ENCODE peak calls at places on chromosomes 2 and 18, in seven cellular contexts. V, T, L, Q, S, X and E are unnamed samples.

GRCh38 chr2:179824961-179825360 is 36.5 kb downstream of the ZNF385B start:
- DNase-seq in V (no peak), T (no peak), L (no peak), Q (no peak), S (no peak), X (no peak), E (no peak)

GRCh38 chr2:171688129-171688465 is 828 bp downstream of the DYNC1I2 start:
- DNase-seq in V (no peak), T (no peak), L (no peak), Q (no peak), S (peak), X (no peak), E (no peak)

GRCh38 chr2:40317756-40318155 is 134.1 kb downstream of the SLC8A1 start:
- DNase-seq in V (no peak), T (no peak), L (no peak), Q (no peak), S (no peak), X (no peak), E (no peak)

GRCh38 chr2:200258881-200259576 is 47.5 kb upstream of the SPATS2L start:
- DNase-seq in V (no peak), T (no peak), L (no peak), Q (no peak), S (no peak), X (no peak), E (no peak)

GRCh38 chr2:163859951-163860350 is 124.1 kb upstream of the FIGN start:
- DNase-seq in V (no peak), T (no peak), L (no peak), Q (no peak), S (no peak), X (peak), E (no peak)

GRCh38 chr2:120675460-120676130 is 60.1 kb upstream of the GLI2 start:
- DNase-seq in V (peak), T (no peak), L (no peak), Q (peak), S (peak), X (peak), E (peak)

GRCh38 chr2:73293534-73294171 is at the start of gene EGR4:
- DNase-seq in V (peak), T (peak), L (peak), Q (peak), S (peak), X (peak), E (peak)

GRCh38 chr18:6920099-6920955 is 190.8 kb downstream of the ARHGAP28 start:
- DNase-seq in V (peak), T (no peak), L (no peak), Q (peak), S (peak), X (peak), E (peak)

GRCh38 chr2:1625281-1626001 is 118.9 kb downstream of the PXDN start:
- DNase-seq in V (peak), T (no peak), L (peak), Q (no peak), S (no peak), X (no peak), E (no peak)

GRCh38 chr2:44799754-44800153 is 141.7 kb upstream of the SIX3 start:
- DNase-seq in V (no peak), T (no peak), L (no peak), Q (no peak), S (no peak), X (no peak), E (no peak)

GRCh38 chr18:42038936-42039335 is 83.9 kb downstream of the PIK3C3 start:
- DNase-seq in V (no peak), T (no peak), L (no peak), Q (no peak), S (no peak), X (no peak), E (no peak)

GRCh38 chr2:118657451-118657850 is 190.0 kb downstream of the EN1 start:
- DNase-seq in V (no peak), T (no peak), L (no peak), Q (no peak), S (no peak), X (no peak), E (no peak)

GRCh38 chr2:189709761-189710160 is 35.3 kb downstream of the ANKAR start:
- DNase-seq in V (peak), T (no peak), L (no peak), Q (no peak), S (no peak), X (no peak), E (no peak)

GRCh38 chr2:46065152-46065551 is 232.1 kb upstream of the EPAS1 start:
- DNase-seq in V (no peak), T (no peak), L (no peak), Q (no peak), S (no peak), X (no peak), E (no peak)

GRCh38 chr2:68857446-68857845 is 13.8 kb downstream of the BMP10 start:
- DNase-seq in V (no peak), T (no peak), L (no peak), Q (no peak), S (no peak), X (no peak), E (no peak)

GRCh38 chr2:24651643-24652003 is 141.6 kb downstream of the PTRHD1 start:
- DNase-seq in V (no peak), T (no peak), L (no peak), Q (no peak), S (no peak), X (no peak), E (no peak)

GRCh38 chr2:64919261-64919660 is 69.9 kb upstream of the SLC1A4 start:
- DNase-seq in V (no peak), T (no peak), L (no peak), Q (no peak), S (no peak), X (no peak), E (no peak)

GRCh38 chr2:61726456-61727209 is 127.2 kb downstream of the FAM161A start:
- DNase-seq in V (no peak), T (no peak), L (no peak), Q (no peak), S (no peak), X (no peak), E (no peak)

GRCh38 chr2:117726747-117727146 is 87.7 kb upstream of the DDX18 start:
- DNase-seq in V (no peak), T (no peak), L (no peak), Q (no peak), S (no peak), X (no peak), E (no peak)

GRCh38 chr2:180656455-180656847 is 324.0 kb upstream of the UBE2E3 start:
- DNase-seq in V (no peak), T (no peak), L (no peak), Q (no peak), S (no peak), X (peak), E (no peak)

GRCh38 chr18:37341473-37342086 is 224.0 kb downstream of the CELF4 start:
- DNase-seq in V (no peak), T (no peak), L (no peak), Q (no peak), S (no peak), X (no peak), E (no peak)

GRCh38 chr2:127386246-127386645 is 1.5 kb downstream of the MAP3K2 start:
- DNase-seq in V (no peak), T (no peak), L (no peak), Q (no peak), S (no peak), X (no peak), E (no peak)

GRCh38 chr2:143182649-143183048 is 53.4 kb downstream of the ARHGAP15 start:
- DNase-seq in V (no peak), T (no peak), L (no peak), Q (no peak), S (no peak), X (no peak), E (no peak)

GRCh38 chr2:179932786-179933185 is 71.4 kb upstream of the ZNF385B start:
- DNase-seq in V (no peak), T (no peak), L (no peak), Q (no peak), S (no peak), X (no peak), E (no peak)

GRCh38 chr2:150267651-150268415 is 219.6 kb downstream of the RND3 start:
- DNase-seq in V (no peak), T (no peak), L (no peak), Q (no peak), S (no peak), X (no peak), E (no peak)

GRCh38 chr18:23115683-23116096 is 19.6 kb upstream of the CABLES1 start:
- DNase-seq in V (no peak), T (no peak), L (no peak), Q (no peak), S (no peak), X (peak), E (no peak)

GRCh38 chr2:168635065-168635577 is 167.3 kb upstream of the NOSTRIN start:
- DNase-seq in V (peak), T (no peak), L (no peak), Q (no peak), S (no peak), X (no peak), E (no peak)

GRCh38 chr2:152600698-152601097 is 116.6 kb downstream of the PRPF40A start:
- DNase-seq in V (no peak), T (no peak), L (no peak), Q (no peak), S (no peak), X (no peak), E (no peak)

GRCh38 chr18:73458186-73458964 is 590.6 kb upstream of the NETO1 start:
- DNase-seq in V (no peak), T (no peak), L (no peak), Q (no peak), S (no peak), X (no peak), E (no peak)

GRCh38 chr2:68287580-68288441 is 31.9 kb downstream of the CNRIP1 start:
- DNase-seq in V (no peak), T (no peak), L (no peak), Q (no peak), S (peak), X (no peak), E (no peak)

GRCh38 chr2:47069628-47070154 is 85.4 kb downstream of the STPG4 start:
- DNase-seq in V (peak), T (no peak), L (peak), Q (no peak), S (no peak), X (peak), E (no peak)

GRCh38 chr2:113080134-113080533 is 12.4 kb downstream of the IL1F10 start:
- DNase-seq in V (peak), T (no peak), L (peak), Q (peak), S (peak), X (peak), E (no peak)

GRCh38 chr2:176892818-176893217 is 319.8 kb upstream of the HNRNPA3 start:
- DNase-seq in V (no peak), T (no peak), L (no peak), Q (no peak), S (no peak), X (no peak), E (no peak)

GRCh38 chr2:128736046-128736688 is 417.5 kb upstream of the HS6ST1 start:
- DNase-seq in V (peak), T (no peak), L (no peak), Q (no peak), S (no peak), X (no peak), E (no peak)

GRCh38 chr2:240901986-240902614 is 4.0 kb upstream of the CROCC2 start:
- DNase-seq in V (no peak), T (no peak), L (no peak), Q (no peak), S (no peak), X (no peak), E (no peak)

DNA sequence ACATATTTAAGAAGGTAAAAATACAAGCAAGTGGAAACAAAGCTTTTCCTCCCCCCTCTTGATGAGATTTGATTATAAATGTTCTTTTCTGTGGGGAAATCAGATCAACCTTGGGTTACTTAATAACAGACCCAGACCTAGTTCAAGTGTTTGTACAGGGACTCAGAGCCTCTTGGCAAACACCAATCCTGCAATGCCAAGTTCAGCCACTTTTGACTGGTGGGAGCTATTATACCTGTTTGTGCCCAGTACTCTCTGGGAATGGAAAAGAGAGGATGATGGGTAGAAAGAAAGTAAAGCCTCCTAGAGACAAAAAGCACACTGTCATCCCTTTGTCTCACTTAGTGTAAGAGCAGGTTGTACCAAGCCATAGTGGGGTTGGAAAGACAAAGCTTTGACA is 63.8 kb upstream of the EPHA4 start:
- DNase-seq in V (no peak), T (no peak), L (no peak), Q (no peak), S (no peak), X (peak), E (no peak)
- TF ChIP-seq TAF1 in V (no peak), T (no peak), L (no peak), Q (no peak), S (no peak), X (no peak), E (no peak)

GRCh38 chr2:8414946-8415869 is 266.6 kb upstream of the ID2 start:
- DNase-seq in V (no peak), T (no peak), L (no peak), Q (no peak), S (no peak), X (no peak), E (no peak)

GRCh38 chr2:8416172-8416571 is 265.7 kb upstream of the ID2 start:
- DNase-seq in V (no peak), T (no peak), L (no peak), Q (no peak), S (no peak), X (no peak), E (no peak)

GRCh38 chr2:8412082-8412481 is 269.8 kb upstream of the ID2 start:
- DNase-seq in V (no peak), T (no peak), L (no peak), Q (no peak), S (no peak), X (peak), E (no peak)

GRCh38 chr2:8412586-8412985 is 269.3 kb upstream of the ID2 start:
- DNase-seq in V (no peak), T (no peak), L (no peak), Q (no peak), S (no peak), X (no peak), E (no peak)

GRCh38 chr2:8413589-8414135 is 268.2 kb upstream of the ID2 start:
- DNase-seq in V (no peak), T (no peak), L (no peak), Q (no peak), S (no peak), X (peak), E (no peak)
- TF ChIP-seq POLR2AphosphoS5 in V (no peak), T (no peak), L (no peak), Q (no peak), S (no peak), X (no peak), E (no peak)

GRCh38 chr2:136251777-136252477 is 134.0 kb upstream of the CXCR4 start:
- DNase-seq in V (no peak), T (no peak), L (no peak), Q (no peak), S (no peak), X (no peak), E (no peak)

GRCh38 chr2:136247204-136247990 is 129.4 kb upstream of the CXCR4 start:
- DNase-seq in V (no peak), T (no peak), L (no peak), Q (no peak), S (no peak), X (no peak), E (no peak)

GRCh38 chr2:136248907-136249306 is 131.0 kb upstream of the CXCR4 start:
- DNase-seq in V (no peak), T (no peak), L (no peak), Q (no peak), S (no peak), X (no peak), E (no peak)

GRCh38 chr2:136246086-136246669 is 128.2 kb upstream of the CXCR4 start:
- DNase-seq in V (peak), T (peak), L (no peak), Q (no peak), S (no peak), X (peak), E (peak)

DNA sequence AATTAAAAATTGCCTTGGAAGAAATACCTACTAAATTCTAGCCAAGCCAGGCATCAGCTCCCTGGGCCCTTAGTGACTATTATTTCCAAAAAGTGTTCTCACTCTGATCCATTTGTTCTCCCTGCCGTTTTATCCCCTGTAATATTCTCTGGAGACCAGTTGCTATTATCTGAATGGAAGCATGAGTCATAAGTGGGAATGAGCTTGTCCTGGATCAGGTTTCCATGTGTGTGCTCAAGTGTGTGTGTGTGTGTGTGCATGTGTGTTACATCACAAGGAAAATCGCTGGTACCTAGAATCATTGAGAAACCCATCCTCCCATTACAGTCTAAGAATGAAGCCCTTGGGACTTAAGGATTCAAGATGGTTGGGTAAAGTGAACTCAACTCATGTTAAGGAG is 130.3 kb upstream of the CXCR4 start:
- DNase-seq in V (no peak), T (no peak), L (no peak), Q (no peak), S (no peak), X (no peak), E (no peak)
- TF ChIP-seq TAF1 in V (no peak), T (no peak), L (no peak), Q (no peak), S (no peak), X (no peak), E (no peak)

GRCh38 chr2:96251721-96252292 is 14.0 kb downstream of the TMEM127 start:
- DNase-seq in V (peak), T (no peak), L (no peak), Q (no peak), S (peak), X (peak), E (no peak)
- TF ChIP-seq POLR2AphosphoS5 in V (peak), T (no peak), L (no peak), Q (no peak), S (no peak), X (no peak), E (no peak)

DNA sequence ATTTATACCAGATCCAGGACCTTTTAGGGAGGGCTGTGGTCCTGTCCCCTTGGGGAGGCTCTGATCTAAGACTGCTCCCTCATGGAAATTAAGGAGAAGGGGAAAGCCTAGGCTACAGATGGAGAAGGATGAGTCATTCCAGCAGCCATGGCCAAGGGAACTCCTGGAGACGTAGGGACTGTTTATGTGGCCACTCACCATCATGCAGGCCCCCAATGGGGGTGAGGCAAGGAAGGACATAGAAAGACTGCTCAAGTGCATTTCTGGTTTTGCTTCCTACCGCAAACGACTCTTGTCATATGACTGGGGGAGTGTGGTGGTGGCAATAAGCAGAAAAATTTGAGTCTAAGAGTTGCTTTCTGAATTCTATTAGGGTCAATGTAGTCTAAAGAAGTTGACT is 54.0 kb upstream of the CYP1B1 start:
- DNase-seq in V (no peak), T (no peak), L (no peak), Q (no peak), S (no peak), X (no peak), E (no peak)
- TF ChIP-seq TAF1 in V (no peak), T (no peak), L (no peak), Q (no peak), S (no peak), X (no peak), E (no peak)

GRCh38 chr2:231016576-231017249 is 20.6 kb upstream of the C2orf72 start:
- DNase-seq in V (no peak), T (no peak), L (no peak), Q (no peak), S (no peak), X (no peak), E (no peak)
- TF ChIP-seq POLR2AphosphoS5 in V (no peak), T (no peak), L (no peak), Q (no peak), S (no peak), X (no peak), E (no peak)